ENCODE peak calls at places on chromosome 14, in six cellular contexts. E is upper lobe of left lung, B is GM12878, R is K562, M is HepG2, Z is A549. T is an unnamed sample.

GRCh38 chr14:106276326-106277267 is 750.2 kb downstream of the TMEM121 start:
- ATAC-seq in E (no peak), B (peak), R (no peak), M (no peak), Z (no peak), T (no peak)

GRCh38 chr14:22887260-22887989 is 4.4 kb downstream of the REM2 start:
- ATAC-seq in E (peak), B (peak), R (peak), M (no peak), Z (peak), T (peak)

GRCh38 chr14:20493634-20494033 is 11.7 kb upstream of the RNASE10 start:
- ATAC-seq in E (no peak), B (peak), R (peak), M (no peak), Z (no peak), T (peak)

GRCh38 chr14:56351861-56352260 is 227.7 kb upstream of the TMEM260 start:
- ATAC-seq in E (no peak), B (no peak), R (no peak), M (no peak), Z (peak), T (no peak)

GRCh38 chr14:89507926-89508460 is 91.0 kb upstream of the FOXN3 start:
- ATAC-seq in E (no peak), B (no peak), R (no peak), M (peak), Z (peak), T (no peak)

GRCh38 chr14:102370305-102370809 is 7.6 kb downstream of the TECPR2 start:
- ATAC-seq in E (peak), B (no peak), R (peak), M (no peak), Z (no peak), T (no peak)

GRCh38 chr14:73237219-73237785 is at the start of gene PAPLN:
- ATAC-seq in E (no peak), B (peak), R (no peak), M (no peak), Z (peak), T (peak)

GRCh38 chr14:99853206-99853605 is 60.0 kb downstream of the EML1 start:
- ATAC-seq in E (no peak), B (peak), R (no peak), M (no peak), Z (peak), T (peak)

GRCh38 chr14:22452330-22452729 is 136.7 kb downstream of the DAD1 start:
- ATAC-seq in E (no peak), B (no peak), R (no peak), M (no peak), Z (no peak), T (no peak)

GRCh38 chr14:99245541-99246511 is 26.2 kb downstream of the BCL11B start:
- ATAC-seq in E (no peak), B (no peak), R (no peak), M (peak), Z (no peak), T (no peak)

GRCh38 chr14:54829486-54830224 is 73.0 kb downstream of the GCH1 start:
- ATAC-seq in E (no peak), B (no peak), R (no peak), M (no peak), Z (no peak), T (no peak)

GRCh38 chr14:92525318-92526095 is 11.9 kb downstream of the RIN3 start:
- ATAC-seq in E (no peak), B (no peak), R (no peak), M (no peak), Z (no peak), T (peak)

GRCh38 chr14:74654931-74655330 is 42.9 kb upstream of the LTBP2 start:
- ATAC-seq in E (no peak), B (no peak), R (no peak), M (no peak), Z (no peak), T (no peak)

GRCh38 chr14:23620177-23620702 is 15.9 kb upstream of the DHRS2 start:
- ATAC-seq in E (no peak), B (no peak), R (no peak), M (no peak), Z (no peak), T (no peak)

GRCh38 chr14:60212503-60213371 is 36.3 kb upstream of the PPM1A start:
- ATAC-seq in E (no peak), B (peak), R (no peak), M (no peak), Z (no peak), T (no peak)

GRCh38 chr14:74176404-74176788 is 62.9 kb upstream of the VSX2 start:
- ATAC-seq in E (no peak), B (no peak), R (no peak), M (no peak), Z (no peak), T (no peak)

GRCh38 chr14:34496007-34496678 is 34.1 kb upstream of the SPTSSA start:
- ATAC-seq in E (no peak), B (no peak), R (no peak), M (no peak), Z (no peak), T (peak)

GRCh38 chr14:50805396-50805795 is 25.6 kb downstream of the NIN start:
- ATAC-seq in E (no peak), B (no peak), R (no peak), M (no peak), Z (no peak), T (no peak)

GRCh38 chr14:102277874-102278630 is 26.9 kb downstream of the MOK start:
- ATAC-seq in E (no peak), B (no peak), R (no peak), M (no peak), Z (no peak), T (peak)

GRCh38 chr14:38839743-38840375 is 263.2 kb downstream of the SEC23A start:
- ATAC-seq in E (peak), B (no peak), R (no peak), M (no peak), Z (no peak), T (no peak)

GRCh38 chr14:61841145-61841544 is 78.9 kb downstream of the SNAPC1 start:
- ATAC-seq in E (no peak), B (no peak), R (no peak), M (no peak), Z (no peak), T (no peak)

DNA sequence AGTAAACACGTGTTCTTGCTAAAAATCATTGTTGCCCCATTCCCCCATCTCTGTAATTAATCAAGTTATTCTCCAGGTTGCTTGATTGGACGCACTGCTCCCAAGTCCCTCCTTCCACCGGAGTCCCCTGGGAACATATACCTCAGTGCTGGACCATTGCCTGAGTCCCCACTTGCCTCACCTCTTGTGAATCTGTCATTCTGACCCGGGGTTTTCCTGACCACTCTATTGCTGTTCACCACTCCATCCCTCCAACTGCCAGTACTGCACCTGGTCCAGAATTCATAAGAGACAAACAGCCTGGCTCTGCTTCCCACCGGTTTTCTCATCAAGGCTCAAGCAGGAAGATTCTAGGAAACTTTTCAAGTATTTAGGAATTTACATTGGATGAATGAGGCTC is 555.9 kb downstream of the VRK1 start:
- ATAC-seq in E (no peak), B (peak), R (no peak), M (no peak), Z (no peak), T (no peak)
- TF ChIP-seq EP300 in E (no peak), B (no peak), R (no peak), M (no peak), Z (no peak), T (no peak)

DNA sequence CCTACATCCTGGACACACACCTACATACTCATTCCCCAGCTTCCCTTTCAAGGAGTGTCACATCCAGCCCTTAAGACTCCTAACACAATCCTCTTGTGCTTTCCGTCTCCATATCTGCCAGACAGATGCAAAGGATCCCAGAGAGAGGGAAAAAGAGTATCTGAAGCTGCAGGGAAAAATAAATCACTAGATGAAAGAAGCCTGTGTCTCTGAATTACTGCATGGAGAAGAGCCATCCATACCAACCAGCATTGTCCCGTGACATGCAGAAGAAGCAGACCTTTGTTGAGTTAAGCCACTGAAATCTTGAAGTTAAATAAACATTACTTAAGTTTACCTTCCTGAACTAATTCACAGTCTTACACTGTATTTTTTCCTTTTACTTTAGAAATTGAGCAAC is 54.6 kb downstream of the GTF2A1 start:
- ATAC-seq in E (no peak), B (no peak), R (no peak), M (no peak), Z (no peak), T (no peak)
- TF ChIP-seq EP300 in E (no peak), B (no peak), R (no peak), M (no peak), Z (no peak), T (no peak)

GRCh38 chr14:48568688-48569087 is 893.3 kb upstream of the MDGA2 start:
- ATAC-seq in E (no peak), B (no peak), R (no peak), M (no peak), Z (no peak), T (no peak)
- TF ChIP-seq EP300 in E (no peak), B (no peak), R (no peak), M (no peak), Z (no peak), T (no peak)

GRCh38 chr14:76918176-76918750 is 92.1 kb downstream of the LRRC74A start:
- ATAC-seq in E (peak), B (peak), R (peak), M (no peak), Z (peak), T (peak)
- TF ChIP-seq EP300 in E (no peak), B (no peak), R (no peak), M (no peak), Z (no peak), T (no peak)

GRCh38 chr14:84252706-84253105 is 1277.2 kb upstream of the FLRT2 start:
- ATAC-seq in E (no peak), B (no peak), R (no peak), M (no peak), Z (no peak), T (no peak)

GRCh38 chr14:84250863-84251262 is 1279.1 kb upstream of the FLRT2 start:
- ATAC-seq in E (no peak), B (no peak), R (no peak), M (no peak), Z (no peak), T (no peak)

DNA sequence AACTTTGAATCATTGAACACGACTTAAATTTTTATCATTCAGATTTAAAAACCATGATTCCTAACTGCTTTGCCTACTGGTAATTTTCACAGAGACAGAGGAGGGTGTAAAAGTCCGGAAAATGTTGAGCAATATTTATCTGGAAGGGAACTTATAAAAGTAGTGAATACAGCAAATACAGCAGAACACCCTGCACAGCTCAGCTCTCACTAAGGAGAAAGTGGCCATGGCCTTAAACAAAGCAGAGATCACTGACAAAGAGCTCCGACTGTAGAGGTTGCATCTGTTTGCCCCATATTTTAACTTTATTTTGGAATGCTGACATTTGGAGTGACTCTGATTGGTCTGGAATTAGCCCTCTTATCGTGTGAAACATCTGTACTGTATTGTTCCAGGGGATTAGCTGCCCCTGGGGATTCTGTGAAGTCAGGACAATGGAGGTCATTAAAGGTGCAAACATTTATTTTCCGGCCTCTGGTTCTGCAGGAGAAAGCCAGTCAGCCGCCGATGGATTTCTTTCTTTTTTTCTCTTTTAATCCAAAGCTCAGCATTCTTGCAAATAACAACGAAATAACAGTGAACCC is 1275.6 kb upstream of the FLRT2 start:
- ATAC-seq in E (no peak), B (no peak), R (no peak), M (no peak), Z (no peak), T (peak)
- TF ChIP-seq EP300 in E (no peak), B (no peak), R (no peak), M (no peak), Z (no peak), T (no peak)

T was measured in gastroesophageal sphincter.